ENCODE peak calls at places on chromosomes 11 and 22, in four cellular contexts. P is uterus, B is heart left ventricle, G is adrenal gland. T is an unnamed sample. For H3K4me1, the result is how much of the 10 kb centered on the place peaks cover.

GRCh38 chr11:112004389-112004788 is 20.8 kb upstream of the DLAT start:
- DNase-seq in P (no peak), B (no peak), G (no peak), T (peak)

GRCh38 chr11:69300124-69301032 is 6.4 kb downstream of the MYEOV start:
- DNase-seq in P (no peak), B (no peak), G (no peak), T (no peak)

GRCh38 chr22:45094081-45094720 is 69.5 kb upstream of the NUP50 start:
- DNase-seq in P (no peak), B (no peak), G (no peak), T (no peak)

GRCh38 chr11:40118780-40119179 is 1340.7 kb downstream of the LRRC4C start:
- DNase-seq in P (no peak), B (no peak), G (peak), T (no peak)

GRCh38 chr11:76526878-76527277 is 82.1 kb downstream of the EMSY start:
- DNase-seq in P (no peak), B (no peak), G (no peak), T (no peak)

GRCh38 chr11:33377100-33377851 is 120.1 kb downstream of the HIPK3 start:
- DNase-seq in P (no peak), B (no peak), G (no peak), T (no peak)

GRCh38 chr11:746289-747175 is 732 bp upstream of the TALDO1 start:
- DNase-seq in P (no peak), B (no peak), G (no peak), T (no peak)

GRCh38 chr11:3206128-3206921 is 12.3 kb downstream of the MRGPRG start:
- DNase-seq in P (no peak), B (no peak), G (no peak), T (no peak)

GRCh38 chr11:65565624-65566453 is 4.4 kb upstream of the ZNRD2 start:
- DNase-seq in P (no peak), B (no peak), G (no peak), T (no peak)

GRCh38 chr11:70637186-70637800 is 239.0 kb downstream of the CTTN start:
- DNase-seq in P (no peak), B (no peak), G (no peak), T (no peak)

GRCh38 chr11:44876194-44876723 is 74.4 kb downstream of the TP53I11 start:
- DNase-seq in P (no peak), B (no peak), G (no peak), T (no peak)

GRCh38 chr22:45731041-45731797 is 59.6 kb downstream of the ATXN10 start:
- DNase-seq in P (no peak), B (no peak), G (no peak), T (no peak)

GRCh38 chr22:22933100-22933806 is 45.6 kb downstream of the IGLL5 start:
- DNase-seq in P (no peak), B (no peak), G (no peak), T (no peak)

GRCh38 chr11:64804346-64805210 is 1.6 kb upstream of the MAP4K2 start:
- DNase-seq in P (no peak), B (no peak), G (no peak), T (no peak)

GRCh38 chr22:49214976-49215375 is 612.7 kb downstream of the BRD1 start:
- DNase-seq in P (peak), B (no peak), G (peak), T (peak)

GRCh38 chr11:110196241-110196754 is 100.1 kb downstream of the RDX start:
- DNase-seq in P (no peak), B (no peak), G (no peak), T (no peak)

GRCh38 chr11:123357990-123358827 is 71.9 kb upstream of the GRAMD1B start:
- DNase-seq in P (no peak), B (peak), G (peak), T (peak)

GRCh38 chr11:115054541-115055538 is 376.5 kb downstream of the NXPE2 start:
- DNase-seq in P (no peak), B (no peak), G (no peak), T (no peak)
- TF ChIP-seq POLR2A in P (no peak), B (no peak), G (no peak), T (no peak)

DNA sequence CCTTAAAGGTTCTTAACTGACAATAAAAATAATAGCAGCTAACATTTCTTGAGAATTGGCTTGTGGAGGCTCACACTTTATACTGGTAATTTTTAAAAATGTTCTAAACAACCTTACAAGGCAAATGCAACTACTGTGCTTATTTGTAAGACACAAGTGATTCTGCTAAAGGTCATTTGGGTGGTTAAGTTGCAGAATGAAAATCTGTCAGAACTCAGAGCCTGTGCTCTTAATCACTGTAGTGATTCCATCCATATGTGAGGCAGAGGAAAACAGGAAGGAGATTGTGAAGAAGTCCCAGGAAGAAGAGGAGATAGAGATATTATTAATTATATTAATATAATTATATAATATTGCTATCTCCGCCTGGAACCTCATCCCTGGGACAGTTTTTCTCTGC is 59.0 kb upstream of the RRAS2 start:
- DNase-seq in P (no peak), B (no peak), G (no peak), T (no peak)
- H3K4me1 ChIP-seq in P (under half), B (under half), G (under half), T (under half)

GRCh38 chr22:25448435-25449051 is 115.9 kb upstream of the GRK3 start:
- DNase-seq in P (no peak), B (no peak), G (no peak), T (no peak)

GRCh38 chr22:25447067-25447688 is 117.3 kb upstream of the GRK3 start:
- DNase-seq in P (no peak), B (no peak), G (no peak), T (no peak)

GRCh38 chr22:25451480-25452114 is 112.9 kb upstream of the GRK3 start:
- DNase-seq in P (no peak), B (no peak), G (no peak), T (no peak)

GRCh38 chr22:25449781-25450317 is 114.6 kb upstream of the GRK3 start:
- DNase-seq in P (no peak), B (no peak), G (no peak), T (no peak)

GRCh38 chr22:25447689-25448434 is 116.6 kb upstream of the GRK3 start:
- DNase-seq in P (peak), B (peak), G (peak), T (peak)
- TF ChIP-seq POLR2A in P (peak), B (peak), G (peak), T (peak)

DNA sequence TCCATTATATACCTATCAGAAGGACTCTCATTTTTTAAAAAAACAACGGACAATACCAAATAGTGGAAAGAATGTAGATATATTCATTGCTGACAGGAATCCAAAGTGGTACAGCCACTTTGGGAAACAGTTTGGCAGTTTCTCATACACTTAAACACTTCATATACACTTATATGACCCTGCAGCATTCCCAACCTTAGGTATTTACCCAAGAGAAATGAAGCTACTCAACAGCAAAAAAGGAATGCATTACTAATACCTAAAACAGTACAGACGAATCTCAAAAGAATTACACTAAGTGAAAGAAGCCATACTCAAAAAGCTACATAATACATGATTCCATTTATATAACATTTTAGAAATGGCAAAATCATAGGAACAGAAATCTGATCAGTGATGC is 51.5 kb downstream of the RBFOX2 start:
- DNase-seq in P (no peak), B (no peak), G (no peak), T (no peak)
- H3K4me1 ChIP-seq in P (under half), B (under half), G (under half), T (under half)

GRCh38 chr22:32353292-32353691 is 4.4 kb upstream of the RFPL3 start:
- DNase-seq in P (no peak), B (no peak), G (no peak), T (no peak)

GRCh38 chr22:32355760-32356159 is 1.9 kb upstream of the RFPL3 start:
- DNase-seq in P (no peak), B (no peak), G (no peak), T (no peak)

GRCh38 chr22:32353840-32354239 is 3.8 kb upstream of the RFPL3 start:
- DNase-seq in P (no peak), B (no peak), G (no peak), T (no peak)

GRCh38 chr22:32352681-32353080 is 5.0 kb upstream of the RFPL3 start:
- DNase-seq in P (no peak), B (no peak), G (no peak), T (no peak)

DNA sequence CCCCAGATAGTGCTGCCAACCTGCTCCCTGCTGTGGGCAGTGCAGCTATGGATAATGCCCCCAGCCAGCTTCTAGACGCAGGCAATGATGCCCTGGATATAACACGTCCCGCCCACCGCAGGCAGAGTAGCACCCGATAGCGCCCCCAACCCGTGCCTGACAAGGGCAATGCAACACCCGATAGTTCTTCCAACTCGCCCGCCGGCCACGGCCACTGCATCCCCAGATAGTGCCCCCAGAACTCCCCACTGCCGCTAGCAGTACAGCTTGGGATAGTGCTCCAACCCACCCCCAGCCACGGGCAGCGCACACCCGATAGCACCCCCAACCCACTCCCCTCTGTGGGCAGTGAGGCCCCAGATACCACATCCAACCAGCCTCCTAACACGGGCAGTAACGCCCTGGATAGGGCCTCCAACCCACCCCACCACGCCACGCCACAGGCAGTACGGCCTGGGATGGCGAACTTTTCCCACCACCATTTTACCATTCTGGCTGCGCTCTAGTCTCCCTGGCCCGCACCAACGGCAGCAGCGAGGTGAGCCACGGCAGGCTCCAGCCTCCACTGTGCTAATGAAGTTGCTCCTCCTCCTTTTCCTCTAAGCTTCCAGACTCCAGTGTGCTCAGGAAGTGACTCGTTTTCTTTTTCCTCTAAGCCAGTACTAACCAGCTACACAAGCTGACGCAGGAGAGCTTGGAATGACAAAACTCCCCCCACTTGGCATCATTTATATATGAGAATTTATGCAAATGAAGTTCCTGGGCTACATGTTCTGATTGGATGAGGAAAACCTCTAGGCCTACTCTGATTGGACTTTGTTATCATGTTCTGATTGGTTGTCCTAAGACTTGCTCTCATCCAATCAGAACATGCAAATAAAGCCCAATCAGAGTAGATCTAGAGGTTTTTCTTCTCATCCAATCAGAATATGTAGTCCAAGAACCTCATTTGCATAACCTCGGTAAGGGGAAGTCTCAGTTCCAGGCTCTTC is 3.0 kb upstream of the RFPL3 start:
- DNase-seq in P (no peak), B (no peak), G (no peak), T (no peak)
- TF ChIP-seq POLR2A in P (no peak), B (peak), G (no peak), T (no peak)

GRCh38 chr22:30362632-30363281 is 6.0 kb downstream of the CCDC157 start:
- DNase-seq in P (no peak), B (no peak), G (no peak), T (no peak)

GRCh38 chr22:30370681-30371080 is 13.9 kb downstream of the CCDC157 start:
- DNase-seq in P (no peak), B (no peak), G (no peak), T (no peak)

GRCh38 chr22:30361916-30362631 is 5.3 kb downstream of the CCDC157 start:
- DNase-seq in P (no peak), B (no peak), G (no peak), T (no peak)

GRCh38 chr22:30368420-30368819 is 11.6 kb downstream of the CCDC157 start:
- DNase-seq in P (no peak), B (no peak), G (no peak), T (no peak)

DNA sequence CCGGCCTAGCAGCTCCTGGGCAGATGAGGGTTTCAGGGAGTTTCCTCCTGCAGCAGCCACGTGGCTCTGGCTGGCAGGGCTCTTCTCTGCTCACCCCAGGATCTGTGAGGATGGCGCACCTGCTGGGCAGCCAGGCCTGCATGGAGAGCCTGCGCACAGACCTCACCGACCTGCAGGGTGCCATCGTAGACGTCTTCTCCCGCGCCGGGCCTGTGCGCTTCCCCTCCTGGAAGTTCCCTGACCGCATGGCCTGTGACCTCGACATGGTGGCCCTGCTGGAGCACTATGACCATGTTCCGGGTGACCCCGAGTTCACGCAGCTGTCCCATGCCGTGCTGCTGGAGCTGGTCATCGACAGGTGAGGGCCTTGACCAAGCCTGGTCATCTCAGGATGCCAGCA is 9.1 kb downstream of the CCDC157 start:
- DNase-seq in P (no peak), B (no peak), G (no peak), T (no peak)
- H3K4me1 ChIP-seq in P (under half), B (under half), G (under half), T (under half)

DNA sequence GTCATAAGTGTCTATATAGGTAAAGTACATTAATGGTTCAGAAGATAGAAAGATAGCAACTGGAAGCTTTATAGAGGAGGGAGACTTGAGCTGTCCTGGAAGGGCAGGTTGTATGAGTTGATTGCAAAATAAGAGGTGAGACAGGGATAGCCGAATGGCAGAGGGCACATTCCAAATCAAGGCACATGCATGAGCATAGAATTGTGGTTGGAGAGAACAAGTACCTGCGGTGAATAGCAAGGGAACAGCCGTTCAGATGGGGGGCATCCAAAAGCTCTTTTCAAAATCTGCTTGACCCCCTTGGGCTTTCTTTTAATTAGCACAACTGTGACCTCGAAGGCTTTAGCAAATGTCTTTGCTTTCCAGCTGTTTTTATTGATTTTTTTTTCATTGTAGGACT is 473.0 kb upstream of the CCDC90B start:
- DNase-seq in P (no peak), B (no peak), G (no peak), T (no peak)
- TF ChIP-seq POLR2A in P (no peak), B (no peak), G (no peak), T (no peak)

DNA sequence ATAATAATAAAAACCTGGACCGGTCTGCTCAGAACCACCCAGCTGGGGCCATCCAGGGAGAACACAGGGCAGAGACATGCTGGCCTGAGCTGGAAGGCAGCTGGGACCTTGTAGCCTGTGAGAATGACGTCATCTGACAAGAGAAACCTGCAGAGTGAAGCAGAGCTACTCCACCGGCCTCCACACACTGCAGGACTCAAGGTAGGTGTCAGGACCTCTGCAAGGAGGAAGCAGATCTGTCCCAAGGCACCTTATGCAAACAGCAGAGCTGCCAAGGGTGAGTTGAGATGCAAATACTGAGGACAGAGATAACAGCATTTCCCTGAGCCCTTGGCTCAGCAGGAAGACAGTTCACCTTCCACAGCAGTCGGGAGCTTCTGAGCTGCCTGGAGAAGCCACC is 51.8 kb upstream of the IGSF9B start:
- DNase-seq in P (no peak), B (no peak), G (no peak), T (no peak)
- H3K4me1 ChIP-seq in P (under half), B (under half), G (under half), T (under half)

GRCh38 chr11:67382481-67383136 is 9.2 kb upstream of the RAD9A start:
- DNase-seq in P (peak), B (peak), G (peak), T (peak)
- TF ChIP-seq POLR2A in P (peak), B (no peak), G (no peak), T (no peak)

T was measured in Peyer's patch.